ENCODE peak calls at places on chromosomes 6 and 20, in seven cellular contexts. One of them, this sample, is unnamed.
A peak's percentile ranks its signal among the peaks of the same experiment; 100 is the strongest.

GRCh38 chr6:90780778-90781177 is 193.9 kb upstream of the MAP3K7 start:
- DNase-seq in SJSA1: no peak
- DNase-seq in GM12878: no peak
- DNase-seq in HCT116: no peak
- DNase-seq in lower leg skin: no peak
- DNase-seq in epithelial cell of esophagus: no peak
- DNase-seq in naive thymus-derived CD4-positive, alpha-beta T cell: no peak
- DNase-seq in this sample: no peak

GRCh38 chr6:47836046-47836445 is 54.2 kb downstream of the OPN5 start:
- DNase-seq in SJSA1: no peak
- DNase-seq in GM12878: no peak
- DNase-seq in HCT116: no peak
- DNase-seq in lower leg skin: no peak
- DNase-seq in epithelial cell of esophagus: no peak
- DNase-seq in naive thymus-derived CD4-positive, alpha-beta T cell: no peak
- DNase-seq in this sample: no peak

GRCh38 chr20:37205130-37205529 is 25.8 kb upstream of the MROH8 start:
- DNase-seq in SJSA1: no peak
- DNase-seq in GM12878: no peak
- DNase-seq in HCT116: no peak
- DNase-seq in lower leg skin: no peak
- DNase-seq in epithelial cell of esophagus: no peak
- DNase-seq in naive thymus-derived CD4-positive, alpha-beta T cell: no peak
- DNase-seq in this sample: no peak

GRCh38 chr6:2733736-2734480 is 16.8 kb downstream of the MYLK4 start:
- DNase-seq in SJSA1: no peak
- DNase-seq in GM12878: no peak
- DNase-seq in HCT116: no peak
- DNase-seq in lower leg skin: no peak
- DNase-seq in epithelial cell of esophagus: no peak
- DNase-seq in naive thymus-derived CD4-positive, alpha-beta T cell: no peak
- DNase-seq in this sample: no peak

GRCh38 chr6:41439524-41440418 is 104.4 kb downstream of the NCR2 start:
- DNase-seq in SJSA1: no peak
- DNase-seq in GM12878: peak; percentile 67
- DNase-seq in HCT116: no peak
- DNase-seq in lower leg skin: no peak
- DNase-seq in epithelial cell of esophagus: no peak
- DNase-seq in naive thymus-derived CD4-positive, alpha-beta T cell: no peak
- DNase-seq in this sample: peak; percentile 49

GRCh38 chr20:33262658-33263065 is 20.4 kb upstream of the BPIFB1 start:
- DNase-seq in SJSA1: no peak
- DNase-seq in GM12878: no peak
- DNase-seq in HCT116: peak; percentile 62
- DNase-seq in lower leg skin: no peak
- DNase-seq in epithelial cell of esophagus: peak; percentile 57
- DNase-seq in naive thymus-derived CD4-positive, alpha-beta T cell: no peak
- DNase-seq in this sample: no peak

GRCh38 chr6:3367630-3368029 is 89.2 kb downstream of the SLC22A23 start:
- DNase-seq in SJSA1: no peak
- DNase-seq in GM12878: no peak
- DNase-seq in HCT116: no peak
- DNase-seq in lower leg skin: no peak
- DNase-seq in epithelial cell of esophagus: no peak
- DNase-seq in naive thymus-derived CD4-positive, alpha-beta T cell: no peak
- DNase-seq in this sample: no peak

GRCh38 chr20:35271904-35272303 is 6.0 kb downstream of the MMP24OS start:
- DNase-seq in SJSA1: no peak
- DNase-seq in GM12878: no peak
- DNase-seq in HCT116: no peak
- DNase-seq in lower leg skin: no peak
- DNase-seq in epithelial cell of esophagus: peak; percentile 79
- DNase-seq in naive thymus-derived CD4-positive, alpha-beta T cell: no peak
- DNase-seq in this sample: no peak

GRCh38 chr20:21707999-21708737 is 2.7 kb downstream of the PAX1 start:
- DNase-seq in SJSA1: no peak
- DNase-seq in GM12878: no peak
- DNase-seq in HCT116: no peak
- DNase-seq in lower leg skin: no peak
- DNase-seq in epithelial cell of esophagus: no peak
- DNase-seq in naive thymus-derived CD4-positive, alpha-beta T cell: no peak
- DNase-seq in this sample: no peak

GRCh38 chr20:21707267-21707666 is 1.8 kb downstream of the PAX1 start:
- DNase-seq in SJSA1: no peak
- DNase-seq in GM12878: no peak
- DNase-seq in HCT116: no peak
- DNase-seq in lower leg skin: no peak
- DNase-seq in epithelial cell of esophagus: no peak
- DNase-seq in naive thymus-derived CD4-positive, alpha-beta T cell: no peak
- DNase-seq in this sample: no peak

GRCh38 chr20:21705466-21706344 is at the start of gene PAX1:
- DNase-seq in SJSA1: no peak
- DNase-seq in GM12878: no peak
- DNase-seq in HCT116: no peak
- DNase-seq in lower leg skin: no peak
- DNase-seq in epithelial cell of esophagus: no peak
- DNase-seq in naive thymus-derived CD4-positive, alpha-beta T cell: no peak
- DNase-seq in this sample: no peak

GRCh38 chr20:21704408-21705385 is 767 bp upstream of the PAX1 start:
- DNase-seq in SJSA1: no peak
- DNase-seq in GM12878: no peak
- DNase-seq in HCT116: no peak
- DNase-seq in lower leg skin: no peak
- DNase-seq in epithelial cell of esophagus: no peak
- DNase-seq in naive thymus-derived CD4-positive, alpha-beta T cell: no peak
- DNase-seq in this sample: no peak

DNA sequence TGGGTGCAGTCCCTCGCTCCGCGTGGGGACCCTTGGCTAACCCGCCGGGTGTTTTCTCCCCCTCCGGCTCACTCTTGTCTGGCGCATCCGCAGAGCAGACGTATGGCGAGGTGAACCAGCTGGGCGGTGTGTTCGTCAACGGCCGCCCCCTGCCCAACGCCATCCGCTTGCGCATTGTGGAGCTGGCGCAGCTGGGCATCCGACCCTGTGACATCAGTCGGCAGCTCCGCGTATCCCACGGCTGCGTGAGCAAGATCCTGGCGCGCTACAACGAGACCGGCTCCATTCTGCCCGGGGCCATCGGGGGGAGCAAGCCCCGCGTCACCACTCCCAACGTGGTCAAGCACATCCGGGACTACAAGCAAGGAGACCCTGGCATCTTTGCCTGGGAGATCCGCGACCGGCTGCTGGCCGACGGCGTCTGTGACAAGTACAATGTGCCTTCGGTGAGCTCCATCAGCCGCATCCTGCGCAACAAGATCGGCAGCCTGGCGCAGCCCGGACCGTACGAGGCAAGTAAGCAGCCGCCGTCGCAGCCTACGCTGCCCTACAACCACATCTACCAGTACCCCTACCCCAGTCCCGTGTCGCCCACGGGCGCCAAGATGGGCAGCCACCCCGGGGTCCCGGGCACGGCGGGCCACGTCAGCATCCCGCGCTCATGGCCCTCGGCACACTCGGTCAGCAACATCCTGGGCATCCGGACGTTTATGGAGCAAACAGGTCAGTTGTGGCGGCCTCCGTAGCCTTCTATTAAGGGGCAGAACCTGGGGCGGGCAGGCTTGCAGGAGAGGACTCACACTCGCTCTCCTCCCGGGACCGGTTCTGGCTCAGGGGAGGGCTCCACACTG is 1.1 kb downstream of the PAX1 start:
- DNase-seq in SJSA1: no peak
- DNase-seq in GM12878: no peak
- DNase-seq in HCT116: no peak
- DNase-seq in lower leg skin: no peak
- DNase-seq in epithelial cell of esophagus: no peak
- DNase-seq in naive thymus-derived CD4-positive, alpha-beta T cell: no peak
- DNase-seq in this sample: no peak
- H3K4me3 ChIP-seq in SJSA1: no peak overlapping the region
- H3K4me3 ChIP-seq in GM12878: no peak overlapping the region
- H3K4me3 ChIP-seq in HCT116: no peak overlapping the region
- H3K4me3 ChIP-seq in lower leg skin: no peak overlapping the region
- H3K4me3 ChIP-seq in epithelial cell of esophagus: no peak overlapping the region
- H3K4me3 ChIP-seq in naive thymus-derived CD4-positive, alpha-beta T cell: no peak overlapping the region
- H3K4me3 ChIP-seq in this sample: no peak overlapping the region

GRCh38 chr6:149963212-149963461 is 606 bp upstream of the ULBP1 start:
- DNase-seq in SJSA1: no peak
- DNase-seq in GM12878: no peak
- DNase-seq in HCT116: peak; percentile 66
- DNase-seq in lower leg skin: no peak
- DNase-seq in epithelial cell of esophagus: peak; percentile 37
- DNase-seq in naive thymus-derived CD4-positive, alpha-beta T cell: no peak
- DNase-seq in this sample: no peak

GRCh38 chr6:149963462-149964242 is at the start of gene ULBP1:
- DNase-seq in SJSA1: peak; percentile 59
- DNase-seq in GM12878: no peak
- DNase-seq in HCT116: peak; percentile 81
- DNase-seq in lower leg skin: peak; percentile 85
- DNase-seq in epithelial cell of esophagus: peak; percentile 89
- DNase-seq in naive thymus-derived CD4-positive, alpha-beta T cell: peak; percentile 56
- DNase-seq in this sample: no peak

GRCh38 chr6:149964243-149965190 is 774 bp downstream of the ULBP1 start:
- DNase-seq in SJSA1: no peak
- DNase-seq in GM12878: no peak
- DNase-seq in HCT116: no peak
- DNase-seq in lower leg skin: no peak
- DNase-seq in epithelial cell of esophagus: peak; percentile 25
- DNase-seq in naive thymus-derived CD4-positive, alpha-beta T cell: no peak
- DNase-seq in this sample: no peak

GRCh38 chr6:149967591-149967990 is 3.8 kb downstream of the ULBP1 start:
- DNase-seq in SJSA1: no peak
- DNase-seq in GM12878: no peak
- DNase-seq in HCT116: no peak
- DNase-seq in lower leg skin: no peak
- DNase-seq in epithelial cell of esophagus: no peak
- DNase-seq in naive thymus-derived CD4-positive, alpha-beta T cell: no peak
- DNase-seq in this sample: no peak

GRCh38 chr6:149965191-149966020 is 1.7 kb downstream of the ULBP1 start:
- DNase-seq in SJSA1: no peak
- DNase-seq in GM12878: no peak
- DNase-seq in HCT116: no peak
- DNase-seq in lower leg skin: no peak
- DNase-seq in epithelial cell of esophagus: peak; percentile 20
- DNase-seq in naive thymus-derived CD4-positive, alpha-beta T cell: peak; percentile 31
- DNase-seq in this sample: no peak
- H3K4me3 ChIP-seq in SJSA1: no peak overlapping the region
- H3K4me3 ChIP-seq in GM12878: no peak overlapping the region
- H3K4me3 ChIP-seq in HCT116: no peak overlapping the region
- H3K4me3 ChIP-seq in lower leg skin: no peak overlapping the region
- H3K4me3 ChIP-seq in epithelial cell of esophagus: peak overlapping the region; percentile 53
- H3K4me3 ChIP-seq in naive thymus-derived CD4-positive, alpha-beta T cell: peak overlapping the region; percentile 66
- H3K4me3 ChIP-seq in this sample: no peak overlapping the region

DNA sequence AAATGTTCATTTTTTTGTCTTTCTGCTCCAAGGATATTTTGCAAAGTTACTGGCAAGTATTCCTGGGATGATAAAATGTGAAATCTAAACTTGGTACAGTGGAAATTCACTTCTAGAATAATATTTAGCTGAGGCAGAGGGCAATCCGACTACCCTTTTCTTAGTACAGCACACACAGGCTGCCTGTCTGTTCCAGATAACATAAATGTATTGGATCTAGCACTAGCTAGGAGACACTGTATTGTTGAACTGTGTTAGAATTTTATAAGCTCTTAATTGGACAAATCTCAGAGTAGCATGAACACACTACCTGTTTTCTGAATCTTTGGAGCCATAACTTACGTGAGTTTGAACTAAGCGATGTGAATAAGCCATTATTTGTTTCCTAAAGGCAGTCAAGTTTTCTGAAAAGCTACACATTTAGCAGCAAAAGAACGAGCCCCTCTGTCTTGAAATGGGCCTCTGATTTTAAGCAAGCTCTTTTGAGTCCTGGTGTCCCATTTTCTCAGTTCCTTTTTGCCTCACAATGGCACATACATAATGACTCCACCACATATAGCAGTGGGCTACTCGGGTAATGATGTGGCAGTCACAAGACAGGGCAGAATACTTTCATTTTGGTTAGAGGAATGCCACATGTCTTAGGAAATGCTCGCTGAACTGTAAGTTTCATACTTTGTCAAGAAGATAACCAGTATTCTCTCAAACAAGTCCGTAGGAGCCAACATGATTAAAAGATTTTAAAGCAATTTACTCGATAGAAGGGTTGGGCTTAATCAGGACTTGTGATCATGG is 116.5 kb upstream of the ESR1 start:
- DNase-seq in SJSA1: no peak
- DNase-seq in GM12878: peak; percentile 83
- DNase-seq in HCT116: no peak
- DNase-seq in lower leg skin: peak; percentile 42
- DNase-seq in epithelial cell of esophagus: no peak
- DNase-seq in naive thymus-derived CD4-positive, alpha-beta T cell: peak; percentile 20
- DNase-seq in this sample: peak; percentile 74
- H3K4me3 ChIP-seq in SJSA1: no peak overlapping the region
- H3K4me3 ChIP-seq in GM12878: peak overlapping the region; percentile 31
- H3K4me3 ChIP-seq in HCT116: no peak overlapping the region
- H3K4me3 ChIP-seq in lower leg skin: no peak overlapping the region
- H3K4me3 ChIP-seq in epithelial cell of esophagus: no peak overlapping the region
- H3K4me3 ChIP-seq in naive thymus-derived CD4-positive, alpha-beta T cell: peak overlapping the region; percentile 45
- H3K4me3 ChIP-seq in this sample: peak overlapping the region; percentile 40

DNA sequence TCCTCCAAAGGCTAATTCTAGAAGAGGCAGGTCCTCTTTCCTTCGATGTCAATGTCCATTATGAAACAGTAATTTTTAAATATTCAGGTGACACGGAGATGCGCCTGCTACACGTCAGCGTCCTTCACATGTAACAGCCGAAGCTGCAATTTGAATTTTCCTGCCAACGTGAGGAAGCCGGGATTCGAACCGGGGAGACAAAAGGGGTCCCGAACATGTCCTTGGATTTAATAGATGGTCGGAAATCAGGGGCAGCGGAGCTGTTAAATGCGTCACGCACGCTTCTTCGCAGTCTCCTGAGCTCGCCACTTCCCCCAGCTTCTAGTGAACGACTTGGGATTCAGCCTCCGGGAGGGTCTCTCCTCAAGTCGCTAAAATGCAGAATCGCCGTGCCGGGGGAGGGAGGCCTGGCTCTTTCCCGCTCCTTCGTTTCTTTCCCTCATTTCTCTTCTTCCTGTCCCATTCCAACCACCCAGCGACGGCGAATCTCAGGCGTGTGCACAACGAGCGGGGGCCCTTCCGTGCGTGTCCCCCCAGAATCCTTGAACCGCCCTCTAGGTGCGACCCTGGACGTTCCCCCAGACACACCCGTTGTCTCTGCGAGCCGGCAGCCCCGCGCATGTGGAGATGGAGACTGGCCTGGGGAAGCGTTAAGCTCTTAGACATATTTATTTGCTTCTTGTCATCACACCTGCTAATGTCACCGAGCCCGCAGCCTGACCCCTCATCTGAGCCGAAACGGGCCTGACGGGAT is 1.3 kb upstream of the FOXC1 start:
- DNase-seq in SJSA1: no peak
- DNase-seq in GM12878: no peak
- DNase-seq in HCT116: no peak
- DNase-seq in lower leg skin: no peak
- DNase-seq in epithelial cell of esophagus: no peak
- DNase-seq in naive thymus-derived CD4-positive, alpha-beta T cell: no peak
- DNase-seq in this sample: no peak
- H3K4me3 ChIP-seq in SJSA1: peak overlapping the region; percentile 88
- H3K4me3 ChIP-seq in GM12878: no peak overlapping the region
- H3K4me3 ChIP-seq in HCT116: peak overlapping the region; percentile 70
- H3K4me3 ChIP-seq in lower leg skin: no peak overlapping the region
- H3K4me3 ChIP-seq in epithelial cell of esophagus: no peak overlapping the region
- H3K4me3 ChIP-seq in naive thymus-derived CD4-positive, alpha-beta T cell: no peak overlapping the region
- H3K4me3 ChIP-seq in this sample: no peak overlapping the region

GRCh38 chr20:9578584-9578983 is 64.2 kb downstream of the LAMP5 start:
- DNase-seq in SJSA1: no peak
- DNase-seq in GM12878: no peak
- DNase-seq in HCT116: no peak
- DNase-seq in lower leg skin: no peak
- DNase-seq in epithelial cell of esophagus: no peak
- DNase-seq in naive thymus-derived CD4-positive, alpha-beta T cell: no peak
- DNase-seq in this sample: no peak
- H3K4me3 ChIP-seq in SJSA1: no peak overlapping the region
- H3K4me3 ChIP-seq in GM12878: no peak overlapping the region
- H3K4me3 ChIP-seq in HCT116: no peak overlapping the region
- H3K4me3 ChIP-seq in lower leg skin: no peak overlapping the region
- H3K4me3 ChIP-seq in epithelial cell of esophagus: no peak overlapping the region
- H3K4me3 ChIP-seq in naive thymus-derived CD4-positive, alpha-beta T cell: no peak overlapping the region
- H3K4me3 ChIP-seq in this sample: no peak overlapping the region